ENCODE peak calls at places on chromosome 21, in four cellular contexts. G, B, J and V are unnamed samples.

GRCh38 chr21:38041493-38041892 is 125.2 kb upstream of the KCNJ6 start:
- DNase-seq in J (no peak), B (no peak), G (no peak), V (no peak)

GRCh38 chr21:20971296-20971921 is 26.8 kb upstream of the NCAM2 start:
- DNase-seq in B (peak), G (peak), J (peak), V (peak)

GRCh38 chr21:45541221-45542039 is 810 bp downstream of the SLC19A1 start:
- DNase-seq in B (peak), J (peak), G (peak), V (peak)

GRCh38 chr21:36656138-36656537 is 42.8 kb upstream of the SIM2 start:
- DNase-seq in B (no peak), G (no peak), J (no peak), V (no peak)

GRCh38 chr21:17585875-17586450 is 26.7 kb downstream of the BTG3 start:
- DNase-seq in B (peak), J (no peak), G (peak), V (peak)

GRCh38 chr21:41612674-41613250 is 104.8 kb upstream of the TMPRSS2 start:
- DNase-seq in J (peak), G (peak), B (no peak), V (peak)

GRCh38 chr21:37206531-37206930 is 60.6 kb downstream of the VPS26C start:
- DNase-seq in J (no peak), G (no peak), B (no peak), V (no peak)

GRCh38 chr21:41621523-41621922 is 113.6 kb upstream of the TMPRSS2 start:
- DNase-seq in J (no peak), B (no peak), G (no peak), V (no peak)

GRCh38 chr21:34046917-34047316 is 26.5 kb upstream of the MRPS6 start:
- DNase-seq in J (no peak), B (no peak), G (no peak), V (no peak)

GRCh38 chr21:31326478-31327247 is 17.4 kb downstream of the TIAM1 start:
- DNase-seq in J (no peak), G (no peak), B (no peak), V (no peak)

GRCh38 chr21:14591882-14592281 is 45.8 kb upstream of the SAMSN1 start:
- DNase-seq in B (no peak), J (no peak), G (no peak), V (no peak)

GRCh38 chr21:33026878-33027400 is 1.2 kb downstream of the OLIG2 start:
- DNase-seq in G (no peak), J (no peak), B (no peak), V (peak)

GRCh38 chr21:28758883-28759242 is 233.8 kb downstream of the LTN1 start:
- DNase-seq in G (no peak), B (no peak), J (no peak), V (no peak)

GRCh38 chr21:38511662-38512243 is 13.5 kb upstream of the ERG start:
- DNase-seq in G (no peak), J (no peak), B (no peak), V (no peak)

GRCh38 chr21:28699591-28700259 is 293.0 kb downstream of the LTN1 start:
- DNase-seq in G (no peak), J (no peak), B (peak), V (no peak)

GRCh38 chr21:26982767-26983166 is 15.9 kb upstream of the ADAMTS5 start:
- DNase-seq in B (no peak), J (no peak), G (peak), V (peak)

GRCh38 chr21:46111193-46111571 is 13.3 kb downstream of the COL6A2 start:
- DNase-seq in B (no peak), G (no peak), J (no peak), V (no peak)

GRCh38 chr21:32920474-32920873 is 105.3 kb upstream of the OLIG2 start:
- DNase-seq in J (no peak), B (no peak), G (no peak), V (no peak)

GRCh38 chr21:43800124-43800523 is 10.7 kb downstream of the RRP1 start:
- DNase-seq in B (no peak), G (no peak), J (no peak), V (no peak)

GRCh38 chr21:38982096-38982495 is 176.4 kb downstream of the ETS2 start:
- DNase-seq in G (peak), B (no peak), J (no peak), V (no peak)

GRCh38 chr21:39110431-39110830 is 72.8 kb downstream of the PSMG1 start:
- DNase-seq in G (no peak), J (no peak), B (no peak), V (peak)

GRCh38 chr21:25568230-25568629 is 39.1 kb downstream of the MRPL39 start:
- DNase-seq in J (peak), B (no peak), G (no peak), V (peak)

GRCh38 chr21:41941941-41942340 is 11.9 kb downstream of the C2CD2 start:
- DNase-seq in G (no peak), B (no peak), J (no peak), V (no peak)

GRCh38 chr21:37746849-37747248 is 169.4 kb downstream of the KCNJ6 start:
- DNase-seq in B (no peak), J (no peak), G (no peak), V (no peak)

GRCh38 chr21:46651121-46651520 is 15.6 kb downstream of the PRMT2 start:
- DNase-seq in B (no peak), G (no peak), J (no peak), V (no peak)

GRCh38 chr21:44920694-44921604 is at the start of gene ITGB2:
- DNase-seq in G (no peak), J (peak), B (no peak), V (no peak)

GRCh38 chr21:45396620-45396995 is 8.4 kb upstream of the COL18A1 start:
- DNase-seq in G (no peak), B (no peak), J (peak), V (no peak)

GRCh38 chr21:41562101-41563000 is 54.4 kb upstream of the TMPRSS2 start:
- DNase-seq in B (no peak), J (no peak), G (peak), V (no peak)

GRCh38 chr21:32306021-32306780 is 7.5 kb downstream of the MRAP start:
- DNase-seq in B (no peak), J (no peak), G (no peak), V (no peak)

GRCh38 chr21:45560106-45561021 is 18.1 kb upstream of the SLC19A1 start:
- DNase-seq in J (no peak), B (no peak), G (no peak), V (no peak)

GRCh38 chr21:44892536-44893277 is 19.2 kb upstream of the PTTG1IP start:
- DNase-seq in G (peak), B (no peak), J (peak), V (peak)

GRCh38 chr21:43467785-43468184 is 40.9 kb upstream of the SIK1 start:
- DNase-seq in G (no peak), J (peak), B (no peak), V (no peak)

GRCh38 chr21:25307489-25307888 is 299.8 kb downstream of the MRPL39 start:
- DNase-seq in B (no peak), J (no peak), G (peak), V (peak)

GRCh38 chr21:37208056-37208705 is 59.0 kb downstream of the VPS26C start:
- DNase-seq in B (no peak), J (peak), G (peak), V (no peak)

GRCh38 chr21:34726627-34727337 is 58.0 kb downstream of the CLIC6 start:
- DNase-seq in J (no peak), B (no peak), G (peak), V (peak)

GRCh38 chr21:45333583-45334121 is 46.0 kb upstream of the POFUT2 start:
- DNase-seq in B (no peak), G (peak), J (peak), V (peak)